ENCODE peak calls at places on chromosomes 16 and 17, in four cellular contexts. V is suprapubic skin, Z is colonic mucosa, O is neuronal stem cell. C is an unnamed sample.

GRCh38 chr16:11484691-11485258 is 101.9 kb downstream of the LITAF start:
- DNase-seq in V (no peak), Z (no peak), O (no peak), C (no peak)

GRCh38 chr16:4231367-4231766 is 10.5 kb downstream of the SRL start:
- DNase-seq in V (no peak), Z (no peak), O (no peak), C (no peak)

GRCh38 chr16:19850131-19850817 is 34.4 kb downstream of the GPRC5B start:
- DNase-seq in V (no peak), Z (no peak), O (no peak), C (no peak)

GRCh38 chr17:63647936-63648335 is 25.7 kb downstream of the MAP3K3 start:
- DNase-seq in V (no peak), Z (no peak), O (no peak), C (no peak)

GRCh38 chr16:52581530-52581929 is 34.6 kb upstream of the TOX3 start:
- DNase-seq in V (no peak), Z (no peak), O (no peak), C (no peak)

GRCh38 chr17:55056530-55056929 is 88.0 kb downstream of the STXBP4 start:
- DNase-seq in V (no peak), Z (peak; percentile 18), O (no peak), C (no peak)

GRCh38 chr16:868386-868755 is 67.8 kb upstream of the GNG13 start:
- DNase-seq in V (no peak), Z (no peak), O (no peak), C (no peak)

GRCh38 chr17:10579270-10579669 is 29.8 kb upstream of the MYH2 start:
- DNase-seq in V (no peak), Z (no peak), O (no peak), C (no peak)

GRCh38 chr16:23595246-23595950 is 718 bp downstream of the NDUFAB1 start:
- DNase-seq in V (no peak), Z (peak; percentile 48), O (no peak), C (no peak)

GRCh38 chr16:54422569-54422978 is 136.0 kb upstream of the IRX3 start:
- DNase-seq in V (no peak), Z (no peak), O (no peak), C (no peak)

GRCh38 chr17:40481106-40481505 is 20.3 kb downstream of the TNS4 start:
- DNase-seq in V (no peak), Z (no peak), O (no peak), C (no peak)

GRCh38 chr17:50051082-50051576 is 4.8 kb upstream of the ITGA3 start:
- DNase-seq in V (no peak), Z (no peak), O (no peak), C (no peak)

GRCh38 chr16:3745751-3746355 is 28.5 kb upstream of the TRAP1 start:
- DNase-seq in V (no peak), Z (no peak), O (peak; percentile 26), C (no peak)

GRCh38 chr16:12618515-12618914 is 185.2 kb downstream of the CPPED1 start:
- DNase-seq in V (no peak), Z (no peak), O (no peak), C (no peak)

GRCh38 chr16:5580320-5580719 is 482.7 kb upstream of the EEF2KMT start:
- DNase-seq in V (no peak), Z (no peak), O (no peak), C (no peak)

GRCh38 chr17:21289902-21290571 is 5.5 kb downstream of the MAP2K3 start:
- DNase-seq in V (no peak), Z (no peak), O (no peak), C (no peak)

GRCh38 chr16:58937661-58938060 is 203.5 kb upstream of the GOT2 start:
- DNase-seq in V (no peak), Z (no peak), O (no peak), C (no peak)

GRCh38 chr16:74497761-74498160 is 76.5 kb upstream of the CLEC18B start:
- DNase-seq in V (no peak), Z (no peak), O (no peak), C (no peak)

GRCh38 chr16:20901441-20902112 is 1.0 kb downstream of the LYRM1 start:
- DNase-seq in V (peak; percentile 84), Z (peak; percentile 65), O (peak; percentile 21), C (peak; percentile 44)

GRCh38 chr16:80580109-80580832 is 39.5 kb downstream of the DYNLRB2 start:
- DNase-seq in V (no peak), Z (no peak), O (no peak), C (no peak)

GRCh38 chr17:67602974-67603373 is 114.8 kb upstream of the NOL11 start:
- DNase-seq in V (peak; percentile 26), Z (peak; percentile 22), O (peak; percentile 27), C (no peak)

GRCh38 chr16:3256146-3256875 is at the start of gene MEFV:
- DNase-seq in V (no peak), Z (no peak), O (no peak), C (peak; percentile 24)

GRCh38 chr17:1643293-1643998 is 2.1 kb downstream of the SCARF1 start:
- DNase-seq in V (no peak), Z (peak; percentile 83), O (peak; percentile 45), C (no peak)

GRCh38 chr16:74874912-74875311 is 100.3 kb upstream of the FA2H start:
- DNase-seq in V (no peak), Z (no peak), O (no peak), C (no peak)

GRCh38 chr16:89723279-89724250 is 2.2 kb downstream of the ZNF276 start:
- DNase-seq in V (no peak), Z (no peak), O (no peak), C (peak; percentile 70)

GRCh38 chr16:84803146-84803545 is 16.6 kb upstream of the CRISPLD2 start:
- DNase-seq in V (no peak), Z (no peak), O (no peak), C (no peak)

GRCh38 chr16:66070140-66070887 is 296.2 kb upstream of the CDH5 start:
- DNase-seq in V (no peak), Z (peak; percentile 55), O (no peak), C (peak; percentile 36)

GRCh38 chr16:80369559-80369958 is 171.2 kb upstream of the DYNLRB2 start:
- DNase-seq in V (no peak), Z (peak; percentile 36), O (peak; percentile 59), C (no peak)

GRCh38 chr16:61677776-61678175 is 358.5 kb downstream of the CDH8 start:
- DNase-seq in V (no peak), Z (no peak), O (no peak), C (no peak)

GRCh38 chr16:88330971-88331890 is 51.5 kb upstream of the ZNF469 start:
- DNase-seq in V (no peak), Z (no peak), O (no peak), C (no peak)

GRCh38 chr17:18362509-18363020 is 785 bp downstream of the SHMT1 start:
- DNase-seq in V (peak; percentile 84), Z (peak; percentile 78), O (peak; percentile 9), C (peak; percentile 79)

GRCh38 chr17:80859004-80859941 is 132.4 kb upstream of the CHMP6 start:
- DNase-seq in V (no peak), Z (peak; percentile 43), O (no peak), C (peak; percentile 67)

GRCh38 chr17:7572588-7573323 is 6.7 kb upstream of the CD68 start:
- DNase-seq in V (peak; percentile 100), Z (peak; percentile 100), O (peak; percentile 99), C (peak; percentile 99)

GRCh38 chr16:69888005-69888560 is 63.1 kb upstream of the CLEC18A start:
- DNase-seq in V (no peak), Z (no peak), O (no peak), C (no peak)

GRCh38 chr17:46984892-46985291 is 5.8 kb upstream of the RPRML start:
- DNase-seq in V (no peak), Z (peak; percentile 79), O (no peak), C (no peak)

GRCh38 chr16:27947696-27948095 is 115.8 kb downstream of the GSG1L start:
- DNase-seq in V (no peak), Z (no peak), O (no peak), C (no peak)

GRCh38 chr16:66714062-66714461 is 17.5 kb upstream of the CMTM4 start:
- DNase-seq in V (no peak), Z (no peak), O (no peak), C (no peak)

GRCh38 chr17:2084129-2084765 is 29.3 kb downstream of the HIC1 start:
- DNase-seq in V (no peak), Z (peak; percentile 79), O (no peak), C (peak; percentile 72)

GRCh38 chr17:64306850-64307463 is 43.9 kb upstream of the TEX2 start:
- DNase-seq in V (no peak), Z (peak; percentile 62), O (peak; percentile 68), C (peak; percentile 75)

DNA sequence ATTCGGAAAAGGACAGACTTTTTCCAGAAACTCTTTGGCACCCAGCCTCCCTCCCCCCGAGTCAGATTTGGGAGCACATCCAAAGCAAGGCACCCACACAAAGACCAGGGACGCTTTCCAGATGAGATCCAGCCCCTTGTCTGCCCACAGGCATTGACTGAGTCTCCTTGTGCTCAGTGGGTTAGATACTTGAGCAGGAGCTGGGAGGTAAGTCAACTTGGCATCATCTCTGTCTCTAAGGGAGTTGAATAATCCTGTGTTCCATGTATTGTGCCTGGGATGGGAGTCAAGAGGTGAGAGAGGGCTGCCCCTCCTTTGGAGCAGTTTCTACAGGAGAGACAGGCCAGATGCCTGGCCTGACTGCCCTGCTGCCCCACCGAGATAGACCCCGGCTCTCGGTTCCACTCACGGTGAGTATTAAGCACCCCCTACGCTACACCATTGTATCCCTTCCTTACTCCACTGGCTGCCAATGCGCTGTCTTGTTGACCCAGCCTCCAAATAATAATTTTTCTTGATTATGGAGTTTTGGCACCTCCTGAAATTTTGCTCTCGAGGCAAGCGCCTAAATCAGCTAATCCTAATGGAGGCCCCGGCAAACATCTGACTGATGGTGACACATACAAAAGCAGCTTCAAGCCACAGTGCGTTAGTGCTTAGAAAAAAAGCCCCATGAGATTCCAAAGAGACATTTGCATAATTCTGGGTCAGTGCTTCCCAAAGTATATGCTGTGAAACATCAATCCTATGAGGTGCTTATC is 29.6 kb upstream of the MAP3K14 start:
- DNase-seq in V (peak; percentile 74), Z (no peak), O (no peak), C (no peak)
- H3K27ac ChIP-seq in V (peak overlapping the region; percentile 57), Z (no peak overlapping the region), O (no peak overlapping the region), C (peak overlapping the region; percentile 43)

GRCh38 chr16:86297391-86297790 is 212.9 kb upstream of the FOXF1 start:
- DNase-seq in V (peak; percentile 52), Z (no peak), O (no peak), C (no peak)
- H3K4me3 ChIP-seq in V (no peak overlapping the region), Z (no peak overlapping the region), O (no peak overlapping the region), C (no peak overlapping the region)

GRCh38 chr17:79563237-79564013 is 47.4 kb downstream of the RBFOX3 start:
- DNase-seq in V (no peak), Z (no peak), O (no peak), C (no peak)
- H3K27ac ChIP-seq in V (no peak overlapping the region), Z (no peak overlapping the region), O (no peak overlapping the region), C (no peak overlapping the region)

GRCh38 chr16:31201511-31202401 is 804 bp downstream of the PYCARD start:
- DNase-seq in V (no peak), Z (peak; percentile 84), O (no peak), C (no peak)

GRCh38 chr16:31199430-31200041 is 3.0 kb downstream of the PYCARD start:
- DNase-seq in V (no peak), Z (no peak), O (no peak), C (no peak)

GRCh38 chr16:31198207-31198882 is 4.2 kb downstream of the PYCARD start:
- DNase-seq in V (no peak), Z (no peak), O (no peak), C (no peak)

GRCh38 chr16:31202402-31203385 is at the start of gene PYCARD:
- DNase-seq in V (no peak), Z (peak; percentile 81), O (no peak), C (peak; percentile 19)

GRCh38 chr16:31200821-31201510 is 1.6 kb downstream of the PYCARD start:
- DNase-seq in V (no peak), Z (peak; percentile 68), O (no peak), C (no peak)
- H3K4me3 ChIP-seq in V (peak overlapping the region; percentile 69), Z (peak overlapping the region; percentile 82), O (no peak overlapping the region), C (peak overlapping the region; percentile 80)

C was measured in tibial nerve.